ENCODE peak calls at places on chromosomes 3 and 15, in seven cellular contexts. One of them, this sample, is unnamed.

GRCh38 chr3:147361671-147362420 is 44.5 kb downstream of the ZIC4 start:
- DNase-seq in HCT116: peak; percentile 34
- DNase-seq in mammary epithelial cell: peak; percentile 3
- DNase-seq in endothelial cell of umbilical vein: no peak
- DNase-seq in fibroblast of lung: no peak
- DNase-seq in PC-3: peak; percentile 60
- DNase-seq in neural progenitor cell: peak; percentile 81
- DNase-seq in this sample: peak; percentile 45

GRCh38 chr3:151226088-151226563 is 23.1 kb upstream of the GPR171 start:
- DNase-seq in HCT116: no peak
- DNase-seq in mammary epithelial cell: peak; percentile 85
- DNase-seq in endothelial cell of umbilical vein: no peak
- DNase-seq in fibroblast of lung: peak; percentile 92
- DNase-seq in PC-3: peak; percentile 86
- DNase-seq in neural progenitor cell: no peak
- DNase-seq in this sample: no peak

GRCh38 chr3:101556064-101556463 is 5.6 kb upstream of the TRMT10C start:
- DNase-seq in HCT116: no peak
- DNase-seq in mammary epithelial cell: no peak
- DNase-seq in endothelial cell of umbilical vein: no peak
- DNase-seq in fibroblast of lung: no peak
- DNase-seq in PC-3: no peak
- DNase-seq in neural progenitor cell: no peak
- DNase-seq in this sample: no peak

GRCh38 chr15:74423443-74424257 is 10.1 kb downstream of the SEMA7A start:
- DNase-seq in HCT116: peak; percentile 54
- DNase-seq in mammary epithelial cell: peak; percentile 89
- DNase-seq in endothelial cell of umbilical vein: no peak
- DNase-seq in fibroblast of lung: no peak
- DNase-seq in PC-3: peak; percentile 60
- DNase-seq in neural progenitor cell: no peak
- DNase-seq in this sample: no peak

GRCh38 chr3:170429050-170429449 is 10.4 kb downstream of the CLDN11 start:
- DNase-seq in HCT116: peak; percentile 12
- DNase-seq in mammary epithelial cell: peak; percentile 50
- DNase-seq in endothelial cell of umbilical vein: peak; percentile 16
- DNase-seq in fibroblast of lung: peak; percentile 91
- DNase-seq in PC-3: no peak
- DNase-seq in neural progenitor cell: peak; percentile 22
- DNase-seq in this sample: peak; percentile 12

GRCh38 chr15:63374686-63375520 is 6.7 kb downstream of the CA12 start:
- DNase-seq in HCT116: no peak
- DNase-seq in mammary epithelial cell: peak; percentile 70
- DNase-seq in endothelial cell of umbilical vein: peak; percentile 84
- DNase-seq in fibroblast of lung: peak; percentile 87
- DNase-seq in PC-3: peak; percentile 53
- DNase-seq in neural progenitor cell: no peak
- DNase-seq in this sample: no peak

GRCh38 chr3:50245831-50246516 is 10.0 kb downstream of the GNAI2 start:
- DNase-seq in HCT116: no peak
- DNase-seq in mammary epithelial cell: no peak
- DNase-seq in endothelial cell of umbilical vein: peak; percentile 90
- DNase-seq in fibroblast of lung: peak; percentile 34
- DNase-seq in PC-3: peak; percentile 89
- DNase-seq in neural progenitor cell: peak; percentile 96
- DNase-seq in this sample: no peak

GRCh38 chr15:79310985-79311900 is at the start of gene TMED3:
- DNase-seq in HCT116: peak; percentile 73
- DNase-seq in mammary epithelial cell: peak; percentile 83
- DNase-seq in endothelial cell of umbilical vein: peak; percentile 85
- DNase-seq in fibroblast of lung: peak; percentile 86
- DNase-seq in PC-3: peak; percentile 82
- DNase-seq in neural progenitor cell: peak; percentile 93
- DNase-seq in this sample: peak; percentile 24

GRCh38 chr3:58899159-58899952 is 150.5 kb downstream of the CFAP20DC start:
- DNase-seq in HCT116: no peak
- DNase-seq in mammary epithelial cell: no peak
- DNase-seq in endothelial cell of umbilical vein: peak; percentile 80
- DNase-seq in fibroblast of lung: peak; percentile 44
- DNase-seq in PC-3: peak; percentile 47
- DNase-seq in neural progenitor cell: no peak
- DNase-seq in this sample: no peak

GRCh38 chr3:48832691-48833090 is 15.0 kb downstream of the PRKAR2A start:
- DNase-seq in HCT116: no peak
- DNase-seq in mammary epithelial cell: no peak
- DNase-seq in endothelial cell of umbilical vein: no peak
- DNase-seq in fibroblast of lung: no peak
- DNase-seq in PC-3: no peak
- DNase-seq in neural progenitor cell: no peak
- DNase-seq in this sample: no peak

GRCh38 chr3:48119495-48120193 is 68.6 kb downstream of the CDC25A start:
- DNase-seq in HCT116: no peak
- DNase-seq in mammary epithelial cell: no peak
- DNase-seq in endothelial cell of umbilical vein: no peak
- DNase-seq in fibroblast of lung: no peak
- DNase-seq in PC-3: no peak
- DNase-seq in neural progenitor cell: no peak
- DNase-seq in this sample: no peak

GRCh38 chr15:62059818-62060115 is 480 bp downstream of the VPS13C start:
- DNase-seq in HCT116: no peak
- DNase-seq in mammary epithelial cell: peak; percentile 64
- DNase-seq in endothelial cell of umbilical vein: no peak
- DNase-seq in fibroblast of lung: peak; percentile 45
- DNase-seq in PC-3: peak; percentile 17
- DNase-seq in neural progenitor cell: no peak
- DNase-seq in this sample: no peak

GRCh38 chr15:75027551-75027950 is 4.2 kb downstream of the PPCDC start:
- DNase-seq in HCT116: no peak
- DNase-seq in mammary epithelial cell: no peak
- DNase-seq in endothelial cell of umbilical vein: no peak
- DNase-seq in fibroblast of lung: no peak
- DNase-seq in PC-3: no peak
- DNase-seq in neural progenitor cell: no peak
- DNase-seq in this sample: no peak

GRCh38 chr15:68431792-68432401 is at the start of gene ITGA11:
- DNase-seq in HCT116: no peak
- DNase-seq in mammary epithelial cell: peak; percentile 54
- DNase-seq in endothelial cell of umbilical vein: peak; percentile 60
- DNase-seq in fibroblast of lung: peak; percentile 74
- DNase-seq in PC-3: peak; percentile 16
- DNase-seq in neural progenitor cell: peak; percentile 90
- DNase-seq in this sample: no peak

GRCh38 chr3:187025656-187026320 is 95.5 kb downstream of the ST6GAL1 start:
- DNase-seq in HCT116: no peak
- DNase-seq in mammary epithelial cell: no peak
- DNase-seq in endothelial cell of umbilical vein: no peak
- DNase-seq in fibroblast of lung: no peak
- DNase-seq in PC-3: no peak
- DNase-seq in neural progenitor cell: no peak
- DNase-seq in this sample: no peak

GRCh38 chr3:73685061-73685460 is 60.3 kb upstream of the PDZRN3 start:
- DNase-seq in HCT116: no peak
- DNase-seq in mammary epithelial cell: no peak
- DNase-seq in endothelial cell of umbilical vein: no peak
- DNase-seq in fibroblast of lung: no peak
- DNase-seq in PC-3: no peak
- DNase-seq in neural progenitor cell: peak; percentile 19
- DNase-seq in this sample: no peak

GRCh38 chr3:195260286-195260905 is 10.6 kb downstream of the XXYLT1 start:
- DNase-seq in HCT116: no peak
- DNase-seq in mammary epithelial cell: no peak
- DNase-seq in endothelial cell of umbilical vein: peak; percentile 53
- DNase-seq in fibroblast of lung: no peak
- DNase-seq in PC-3: peak; percentile 43
- DNase-seq in neural progenitor cell: peak; percentile 73
- DNase-seq in this sample: no peak

GRCh38 chr3:4416427-4416826 is 50.6 kb downstream of the SUMF1 start:
- DNase-seq in HCT116: no peak
- DNase-seq in mammary epithelial cell: no peak
- DNase-seq in endothelial cell of umbilical vein: no peak
- DNase-seq in fibroblast of lung: no peak
- DNase-seq in PC-3: peak; percentile 47
- DNase-seq in neural progenitor cell: no peak
- DNase-seq in this sample: no peak

GRCh38 chr3:109806929-109807328 is 469.6 kb upstream of the DPPA4 start:
- DNase-seq in HCT116: peak; percentile 88
- DNase-seq in mammary epithelial cell: peak; percentile 78
- DNase-seq in endothelial cell of umbilical vein: no peak
- DNase-seq in fibroblast of lung: peak; percentile 71
- DNase-seq in PC-3: peak; percentile 77
- DNase-seq in neural progenitor cell: no peak
- DNase-seq in this sample: no peak

GRCh38 chr15:58108117-58108516 is 30.1 kb upstream of the AQP9 start:
- DNase-seq in HCT116: no peak
- DNase-seq in mammary epithelial cell: no peak
- DNase-seq in endothelial cell of umbilical vein: no peak
- DNase-seq in fibroblast of lung: no peak
- DNase-seq in PC-3: no peak
- DNase-seq in neural progenitor cell: no peak
- DNase-seq in this sample: no peak

GRCh38 chr3:32399030-32399620 is 7.5 kb downstream of the CMTM7 start:
- DNase-seq in HCT116: no peak
- DNase-seq in mammary epithelial cell: peak; percentile 38
- DNase-seq in endothelial cell of umbilical vein: peak; percentile 73
- DNase-seq in fibroblast of lung: no peak
- DNase-seq in PC-3: peak; percentile 88
- DNase-seq in neural progenitor cell: peak; percentile 74
- DNase-seq in this sample: no peak

GRCh38 chr3:61564405-61565059 is 3.2 kb downstream of the PTPRG start:
- DNase-seq in HCT116: no peak
- DNase-seq in mammary epithelial cell: no peak
- DNase-seq in endothelial cell of umbilical vein: peak; percentile 74
- DNase-seq in fibroblast of lung: peak; percentile 63
- DNase-seq in PC-3: no peak
- DNase-seq in neural progenitor cell: peak; percentile 94
- DNase-seq in this sample: no peak

GRCh38 chr3:124429129-124429815 is 301.0 kb upstream of the UMPS start:
- DNase-seq in HCT116: peak; percentile 8
- DNase-seq in mammary epithelial cell: peak; percentile 82
- DNase-seq in endothelial cell of umbilical vein: peak; percentile 88
- DNase-seq in fibroblast of lung: peak; percentile 69
- DNase-seq in PC-3: peak; percentile 94
- DNase-seq in neural progenitor cell: no peak
- DNase-seq in this sample: peak; percentile 79

GRCh38 chr3:149833241-149833640 is 20.2 kb downstream of the RNF13 start:
- DNase-seq in HCT116: no peak
- DNase-seq in mammary epithelial cell: no peak
- DNase-seq in endothelial cell of umbilical vein: peak; percentile 2
- DNase-seq in fibroblast of lung: no peak
- DNase-seq in PC-3: no peak
- DNase-seq in neural progenitor cell: no peak
- DNase-seq in this sample: no peak
- H3K9me3 ChIP-seq in HCT116: peaks cover 24% of the 10 kb centered on the region
- H3K9me3 ChIP-seq in mammary epithelial cell: peaks cover 30% of the 10 kb centered on the region
- H3K9me3 ChIP-seq in endothelial cell of umbilical vein: no peaks in the 10 kb centered on the region
- H3K9me3 ChIP-seq in fibroblast of lung: no peaks in the 10 kb centered on the region
- H3K9me3 ChIP-seq in PC-3: peaks cover 39% of the 10 kb centered on the region
- H3K9me3 ChIP-seq in neural progenitor cell: peaks cover 26% of the 10 kb centered on the region
- H3K9me3 ChIP-seq in this sample: peaks cover 20% of the 10 kb centered on the region

DNA sequence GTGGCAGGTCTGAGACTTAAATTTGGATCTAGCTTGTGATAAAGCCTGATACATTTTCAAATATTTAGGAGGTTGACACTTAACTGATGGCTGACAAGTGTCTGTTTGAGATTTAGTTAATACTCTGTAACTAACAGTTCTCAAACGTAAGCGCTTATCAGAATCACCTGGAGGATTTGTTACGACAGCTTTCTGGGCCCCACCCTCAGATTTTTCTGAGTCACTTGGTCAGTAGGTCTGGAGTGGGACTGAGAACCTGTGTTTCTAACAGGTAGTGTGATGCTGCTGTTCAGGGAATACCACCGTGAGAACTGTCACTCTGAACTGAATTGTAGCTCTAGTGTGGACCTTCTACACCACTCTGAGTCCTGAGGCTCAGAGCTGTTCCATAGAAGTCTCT is 85.5 kb downstream of the CEMIP start:
- DNase-seq in HCT116: no peak
- DNase-seq in mammary epithelial cell: no peak
- DNase-seq in endothelial cell of umbilical vein: no peak
- DNase-seq in fibroblast of lung: no peak
- DNase-seq in PC-3: no peak
- DNase-seq in neural progenitor cell: no peak
- DNase-seq in this sample: no peak
- TF ChIP-seq EZH2 in HCT116: no peak
- TF ChIP-seq EZH2 in mammary epithelial cell: no peak
- TF ChIP-seq EZH2 in endothelial cell of umbilical vein: no peak
- TF ChIP-seq EZH2 in fibroblast of lung: no peak
- TF ChIP-seq EZH2 in PC-3: no peak
- TF ChIP-seq EZH2 in neural progenitor cell: no peak
- TF ChIP-seq EZH2 in this sample: no peak

DNA sequence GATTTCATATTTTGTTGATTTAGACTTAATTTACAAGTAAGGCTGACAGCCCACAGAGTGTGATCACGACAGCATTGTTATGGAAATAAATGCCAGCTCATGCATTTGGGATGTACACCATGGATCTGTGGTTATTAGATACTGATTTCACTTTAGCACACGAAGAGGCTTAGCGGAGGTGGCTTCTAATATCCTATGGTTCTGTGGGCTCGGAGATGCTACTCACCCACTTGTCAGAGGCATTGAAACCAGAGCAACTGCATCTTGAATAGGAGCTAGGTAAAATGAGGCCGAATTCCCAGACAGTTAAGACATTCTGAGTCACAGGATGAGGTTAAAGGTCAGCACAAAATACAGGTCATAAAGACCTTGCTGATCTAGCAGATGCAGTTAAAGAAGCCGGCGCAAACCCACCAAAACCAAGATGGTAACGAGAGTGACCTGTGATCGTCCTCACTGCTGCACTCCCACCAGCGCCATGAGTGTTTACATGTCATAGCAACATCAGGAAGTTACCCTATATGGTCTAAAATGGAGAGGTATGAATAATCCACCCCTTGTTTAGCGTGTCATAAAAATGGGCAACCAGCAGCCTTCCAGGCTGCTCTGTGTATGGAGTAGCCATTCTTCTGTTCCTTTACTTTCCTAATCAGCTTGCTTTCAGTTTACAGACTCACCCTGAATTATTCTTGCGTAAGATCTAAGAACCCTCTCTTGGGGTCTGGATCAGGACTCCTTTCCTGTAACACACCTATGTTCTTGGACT is 117.5 kb downstream of the PGPEP1L start:
- DNase-seq in HCT116: no peak
- DNase-seq in mammary epithelial cell: peak; percentile 95
- DNase-seq in endothelial cell of umbilical vein: peak; percentile 60
- DNase-seq in fibroblast of lung: peak; percentile 100
- DNase-seq in PC-3: peak; percentile 59
- DNase-seq in neural progenitor cell: no peak
- DNase-seq in this sample: no peak
- H3K9ac ChIP-seq in HCT116: no peak overlapping the region
- H3K9ac ChIP-seq in mammary epithelial cell: no peak overlapping the region
- H3K9ac ChIP-seq in endothelial cell of umbilical vein: peak overlapping the region; percentile 51
- H3K9ac ChIP-seq in fibroblast of lung: peak overlapping the region; percentile 5
- H3K9ac ChIP-seq in PC-3: no peak overlapping the region
- H3K9ac ChIP-seq in neural progenitor cell: no peak overlapping the region
- H3K9ac ChIP-seq in this sample: no peak overlapping the region

DNA sequence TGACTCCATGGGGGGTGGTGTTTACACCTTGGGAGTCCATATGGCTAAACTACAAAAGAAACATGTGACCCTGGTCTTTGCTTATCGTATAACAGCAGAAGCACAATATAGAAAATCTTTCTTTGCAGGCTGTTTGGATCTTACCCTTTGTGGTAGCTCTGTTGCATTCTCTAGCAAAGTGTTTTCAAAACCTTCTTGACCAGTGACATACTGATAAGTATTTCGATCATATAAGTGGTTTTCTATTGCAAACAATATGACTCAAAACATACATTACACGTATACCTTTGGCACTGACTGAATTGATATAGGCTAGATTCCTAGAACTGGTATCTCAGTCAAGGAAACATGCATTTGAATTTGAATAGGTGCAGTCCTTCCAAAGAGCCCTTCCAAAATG is 24.7 kb upstream of the ATP10A start:
- DNase-seq in HCT116: no peak
- DNase-seq in mammary epithelial cell: no peak
- DNase-seq in endothelial cell of umbilical vein: no peak
- DNase-seq in fibroblast of lung: no peak
- DNase-seq in PC-3: peak; percentile 73
- DNase-seq in neural progenitor cell: no peak
- DNase-seq in this sample: no peak
- H3K9me3 ChIP-seq in HCT116: peaks cover 23% of the 10 kb centered on the region
- H3K9me3 ChIP-seq in mammary epithelial cell: peaks cover 43% of the 10 kb centered on the region
- H3K9me3 ChIP-seq in endothelial cell of umbilical vein: peaks cover 7% of the 10 kb centered on the region
- H3K9me3 ChIP-seq in fibroblast of lung: no peaks in the 10 kb centered on the region
- H3K9me3 ChIP-seq in PC-3: no peaks in the 10 kb centered on the region
- H3K9me3 ChIP-seq in neural progenitor cell: no peaks in the 10 kb centered on the region
- H3K9me3 ChIP-seq in this sample: no peaks in the 10 kb centered on the region